ENCODE peak calls at places on chromosome 12, in five cellular contexts. U, M, N, I and J are unnamed samples.

GRCh38 chr12:42104784-42105183 is 39.9 kb downstream of the GXYLT1 start:
- DNase-seq in U (no peak), M (no peak), N (no peak), I (no peak), J (no peak)

GRCh38 chr12:120979862-120980696 is 1.7 kb downstream of the HNF1A start:
- DNase-seq in U (no peak), M (no peak), N (no peak), I (no peak), J (no peak)

GRCh38 chr12:74415633-74416032 is 122.0 kb upstream of the ATXN7L3B start:
- DNase-seq in U (no peak), M (peak; percentile 18), N (no peak), I (no peak), J (no peak)

GRCh38 chr12:66403746-66404145 is 101.5 kb downstream of the HELB start:
- DNase-seq in U (no peak), M (no peak), N (no peak), I (no peak), J (no peak)

GRCh38 chr12:92008345-92008744 is 137.3 kb downstream of the BTG1 start:
- DNase-seq in U (no peak), M (no peak), N (no peak), I (no peak), J (no peak)

GRCh38 chr12:50021071-50021470 is 4.2 kb downstream of the RACGAP1 start:
- DNase-seq in U (no peak), M (no peak), N (no peak), I (no peak), J (no peak)

GRCh38 chr12:65308601-65309071 is 30.2 kb downstream of the MSRB3 start:
- DNase-seq in U (no peak), M (no peak), N (no peak), I (no peak), J (no peak)

GRCh38 chr12:84913151-84913550 is 552 bp upstream of the SLC6A15 start:
- DNase-seq in U (no peak), M (peak; percentile 35), N (no peak), I (no peak), J (no peak)

GRCh38 chr12:74725154-74725553 is 187.5 kb downstream of the ATXN7L3B start:
- DNase-seq in U (no peak), M (no peak), N (peak; percentile 47), I (no peak), J (no peak)

GRCh38 chr12:46910830-46911229 is 85.0 kb upstream of the SLC38A4 start:
- DNase-seq in U (no peak), M (no peak), N (no peak), I (no peak), J (no peak)

GRCh38 chr12:110689601-110690430 is 901 bp upstream of the HVCN1 start:
- DNase-seq in U (peak; percentile 40), M (no peak), N (no peak), I (no peak), J (no peak)

GRCh38 chr12:48266826-48267225 is 63.7 kb upstream of the OR10AD1 start:
- DNase-seq in U (no peak), M (no peak), N (no peak), I (no peak), J (no peak)

GRCh38 chr12:48261773-48262172 is 58.7 kb upstream of the OR10AD1 start:
- DNase-seq in U (no peak), M (no peak), N (no peak), I (no peak), J (no peak)

GRCh38 chr12:48265792-48266191 is 62.7 kb upstream of the OR10AD1 start:
- DNase-seq in U (no peak), M (no peak), N (no peak), I (no peak), J (no peak)

DNA sequence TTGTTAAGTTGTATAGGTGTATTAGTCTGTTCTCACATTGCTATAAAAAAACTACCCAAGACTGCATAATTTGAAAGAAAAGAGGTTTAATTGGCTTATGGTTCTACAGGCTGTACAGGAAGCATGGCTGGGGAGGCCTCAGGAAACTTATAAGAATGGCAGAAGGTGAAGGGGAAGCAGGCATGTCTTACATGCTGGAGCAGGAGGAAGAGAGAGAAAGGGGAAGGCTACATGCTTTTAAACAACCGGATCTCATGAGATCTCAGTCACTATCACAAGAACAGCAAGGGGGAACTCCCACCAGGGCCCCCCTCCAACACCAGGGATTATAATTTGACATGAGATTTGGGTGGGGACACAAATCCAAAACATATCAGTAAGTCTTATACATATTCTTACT is 60.5 kb upstream of the OR10AD1 start:
- DNase-seq in U (no peak), M (no peak), N (no peak), I (no peak), J (no peak)
- H3K27me3 ChIP-seq in U (no peaks in the 10 kb centered on the region), M (peaks cover 3% of the 10 kb centered on the region), N (peaks cover 10% of the 10 kb centered on the region), I (peaks cover 9% of the 10 kb centered on the region), J (no peaks in the 10 kb centered on the region)

DNA sequence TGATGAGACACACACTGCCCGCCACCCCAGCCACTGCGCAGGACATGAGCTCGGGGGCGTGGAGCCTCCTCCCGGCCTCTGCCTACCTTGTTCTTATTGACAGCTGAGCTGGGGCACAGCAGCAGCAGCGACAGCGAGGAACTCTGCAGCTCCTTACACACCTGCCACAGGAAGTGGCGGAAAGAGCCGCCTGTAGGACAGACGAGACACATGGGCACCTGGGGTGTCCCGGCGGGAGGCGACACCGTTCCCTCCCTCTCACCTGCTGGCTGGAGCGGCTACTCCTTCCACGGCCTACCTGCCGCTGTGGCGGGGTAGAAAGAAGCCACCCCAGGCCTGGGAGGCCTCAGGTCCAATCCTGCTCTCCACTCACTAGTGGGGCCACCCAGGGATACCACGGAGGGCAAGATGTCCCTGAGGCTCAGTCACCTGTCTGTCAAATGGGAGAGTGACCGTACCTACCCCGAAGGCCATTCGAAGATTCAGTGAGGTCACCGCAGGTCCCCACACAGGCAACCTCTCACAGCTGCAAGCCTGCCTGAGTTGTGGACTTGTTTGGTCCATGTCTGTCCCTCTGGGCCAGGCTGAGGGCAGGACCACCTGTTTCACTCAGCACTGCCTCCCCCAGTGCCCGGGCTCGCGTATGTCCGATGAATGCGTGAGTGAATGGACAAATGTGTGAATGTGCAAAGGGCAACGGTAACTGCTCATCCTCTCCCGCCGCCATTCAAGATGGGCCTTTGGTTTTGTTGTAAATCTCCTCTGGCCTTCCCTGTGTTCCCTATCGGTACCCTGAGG is 42.6 kb downstream of the TRAFD1 start:
- DNase-seq in U (no peak), M (no peak), N (no peak), I (no peak), J (no peak)
- H3K36me3 ChIP-seq in U (no peaks in the 10 kb centered on the region), M (peaks cover 41% of the 10 kb centered on the region), N (no peaks in the 10 kb centered on the region), I (no peaks in the 10 kb centered on the region), J (peaks cover 30% of the 10 kb centered on the region)

GRCh38 chr12:106032141-106032925 is 106.4 kb downstream of the NUAK1 start:
- DNase-seq in U (no peak), M (no peak), N (no peak), I (no peak), J (no peak)
- H3K27me3 ChIP-seq in U (no peaks in the 10 kb centered on the region), M (no peaks in the 10 kb centered on the region), N (no peaks in the 10 kb centered on the region), I (no peaks in the 10 kb centered on the region), J (no peaks in the 10 kb centered on the region)

DNA sequence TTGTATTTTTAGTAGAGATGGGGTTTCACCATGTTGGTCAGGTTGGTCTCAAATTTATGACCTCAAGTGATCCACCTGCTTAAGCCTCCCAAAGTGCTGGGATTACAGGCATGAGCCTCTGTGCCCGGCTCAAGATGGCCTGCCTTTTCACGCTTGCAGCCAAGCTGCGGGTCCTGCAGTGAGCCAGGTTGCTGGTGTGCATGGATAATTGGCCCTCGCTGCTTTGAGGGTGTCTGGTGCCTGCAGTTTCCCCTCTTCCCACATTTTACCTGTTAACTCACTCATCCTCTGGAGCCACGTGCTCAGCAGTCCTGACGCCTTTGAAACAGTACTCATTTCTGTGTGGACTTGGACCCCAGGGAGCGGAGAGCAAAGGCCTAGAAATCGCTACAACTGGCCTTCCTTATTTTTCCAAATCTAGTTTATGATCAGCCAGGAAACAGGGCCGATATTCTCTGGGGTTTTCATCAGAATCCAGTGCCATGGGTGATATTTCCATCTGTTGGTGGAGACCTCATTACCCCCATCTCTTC is 42.2 kb downstream of the TPCN1 start:
- DNase-seq in U (no peak), M (no peak), N (no peak), I (no peak), J (no peak)
- H3K36me3 ChIP-seq in U (no peaks in the 10 kb centered on the region), M (peaks cover 63% of the 10 kb centered on the region), N (peaks cover 5% of the 10 kb centered on the region), I (peaks cover 2% of the 10 kb centered on the region), J (peaks cover 30% of the 10 kb centered on the region)

GRCh38 chr12:3317841-3318501 is 173.0 kb upstream of the PRMT8 start:
- DNase-seq in U (no peak), M (no peak), N (no peak), I (no peak), J (no peak)
- H3K27me3 ChIP-seq in U (peaks cover 3% of the 10 kb centered on the region), M (peaks cover 9% of the 10 kb centered on the region), N (peaks cover 14% of the 10 kb centered on the region), I (no peaks in the 10 kb centered on the region), J (no peaks in the 10 kb centered on the region)

GRCh38 chr12:51247523-51248206 is 9.0 kb downstream of the DAZAP2 start:
- DNase-seq in U (no peak), M (no peak), N (no peak), I (no peak), J (no peak)

GRCh38 chr12:51246254-51246853 is 7.7 kb downstream of the DAZAP2 start:
- DNase-seq in U (no peak), M (no peak), N (no peak), I (no peak), J (no peak)

GRCh38 chr12:51242896-51243295 is 4.3 kb downstream of the DAZAP2 start:
- DNase-seq in U (no peak), M (no peak), N (no peak), I (no peak), J (no peak)

GRCh38 chr12:51244269-51244668 is 5.6 kb downstream of the DAZAP2 start:
- DNase-seq in U (no peak), M (no peak), N (no peak), I (no peak), J (no peak)

GRCh38 chr12:51245476-51246253 is 7.0 kb downstream of the DAZAP2 start:
- DNase-seq in U (no peak), M (no peak), N (no peak), I (no peak), J (no peak)
- H3K36me3 ChIP-seq in U (peaks cover 8% of the 10 kb centered on the region), M (peaks cover 59% of the 10 kb centered on the region), N (peaks cover 10% of the 10 kb centered on the region), I (peaks cover 26% of the 10 kb centered on the region), J (peaks cover 49% of the 10 kb centered on the region)

GRCh38 chr12:118447181-118447580 is 70.8 kb downstream of the SUDS3 start:
- DNase-seq in U (no peak), M (no peak), N (no peak), I (no peak), J (no peak)

GRCh38 chr12:118446247-118446646 is 69.9 kb downstream of the SUDS3 start:
- DNase-seq in U (no peak), M (no peak), N (no peak), I (no peak), J (no peak)

DNA sequence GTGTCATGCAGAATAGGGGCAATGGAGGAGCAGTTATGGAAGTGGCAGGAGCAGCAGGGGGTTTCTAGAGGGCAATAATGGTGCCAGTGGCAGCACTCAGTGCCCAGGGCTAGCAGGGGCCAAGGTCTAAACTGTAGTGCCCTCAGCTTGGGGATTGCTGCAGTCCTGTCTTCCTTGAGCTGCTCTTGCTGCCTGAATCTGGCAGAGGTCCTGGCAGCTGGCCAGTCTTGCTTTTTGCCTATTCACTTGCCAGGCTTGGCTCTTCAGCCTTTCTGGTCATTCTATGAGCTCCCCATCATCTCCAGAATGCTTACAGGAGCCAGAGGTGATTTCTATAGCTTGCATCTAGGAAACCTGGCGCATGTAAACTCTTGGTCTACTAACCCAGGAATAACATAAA is 72.0 kb downstream of the SUDS3 start:
- DNase-seq in U (no peak), M (no peak), N (no peak), I (no peak), J (no peak)
- H3K27me3 ChIP-seq in U (no peaks in the 10 kb centered on the region), M (no peaks in the 10 kb centered on the region), N (peaks cover 51% of the 10 kb centered on the region), I (peaks cover 10% of the 10 kb centered on the region), J (peaks cover 4% of the 10 kb centered on the region)